ENCODE peak calls at places on chromosome 1, in nine cellular contexts. One of them, this sample, is unnamed.

GRCh38 chr1:238783633-238784032 is 602.7 kb upstream of the CHRM3 start:
- DNase-seq in T-helper 17 cell: no peak
- DNase-seq in neural progenitor cell: no peak
- DNase-seq in upper lobe of right lung: no peak
- DNase-seq in CD4-positive, alpha-beta memory T cell: no peak
- DNase-seq in IMR-90: no peak
- DNase-seq in PC-9: no peak
- DNase-seq in Peyer's patch: no peak
- DNase-seq in spleen: no peak
- DNase-seq in this sample: no peak

GRCh38 chr1:45326627-45327591 is at the start of gene HPDL:
- DNase-seq in IMR-90: peak; percentile 27
- DNase-seq in neural progenitor cell: peak; percentile 77
- DNase-seq in Peyer's patch: peak; percentile 74
- DNase-seq in T-helper 17 cell: no peak
- DNase-seq in spleen: peak; percentile 89
- DNase-seq in CD4-positive, alpha-beta memory T cell: peak; percentile 41
- DNase-seq in upper lobe of right lung: peak; percentile 80
- DNase-seq in PC-9: no peak
- DNase-seq in this sample: peak; percentile 43

GRCh38 chr1:113567427-113567826 is 177.1 kb downstream of the MAGI3 start:
- DNase-seq in upper lobe of right lung: no peak
- DNase-seq in neural progenitor cell: no peak
- DNase-seq in T-helper 17 cell: no peak
- DNase-seq in Peyer's patch: no peak
- DNase-seq in PC-9: no peak
- DNase-seq in CD4-positive, alpha-beta memory T cell: no peak
- DNase-seq in IMR-90: no peak
- DNase-seq in spleen: no peak
- DNase-seq in this sample: no peak

GRCh38 chr1:232477728-232478127 is 152.2 kb downstream of the SIPA1L2 start:
- DNase-seq in spleen: no peak
- DNase-seq in Peyer's patch: no peak
- DNase-seq in PC-9: peak; percentile 91
- DNase-seq in neural progenitor cell: peak; percentile 34
- DNase-seq in IMR-90: peak; percentile 98
- DNase-seq in CD4-positive, alpha-beta memory T cell: no peak
- DNase-seq in upper lobe of right lung: no peak
- DNase-seq in T-helper 17 cell: no peak
- DNase-seq in this sample: no peak

GRCh38 chr1:86224651-86225050 is 68.1 kb upstream of the COL24A1 start:
- DNase-seq in IMR-90: no peak
- DNase-seq in spleen: no peak
- DNase-seq in neural progenitor cell: no peak
- DNase-seq in CD4-positive, alpha-beta memory T cell: no peak
- DNase-seq in T-helper 17 cell: no peak
- DNase-seq in upper lobe of right lung: no peak
- DNase-seq in Peyer's patch: no peak
- DNase-seq in PC-9: no peak
- DNase-seq in this sample: no peak

GRCh38 chr1:231357831-231358354 is 19.8 kb downstream of the SPRTN start:
- DNase-seq in PC-9: peak; percentile 71
- DNase-seq in neural progenitor cell: peak; percentile 73
- DNase-seq in IMR-90: peak; percentile 79
- DNase-seq in CD4-positive, alpha-beta memory T cell: peak; percentile 58
- DNase-seq in T-helper 17 cell: no peak
- DNase-seq in upper lobe of right lung: no peak
- DNase-seq in spleen: no peak
- DNase-seq in Peyer's patch: no peak
- DNase-seq in this sample: peak; percentile 35

GRCh38 chr1:23171181-23171755 is 2.6 kb upstream of the LUZP1 start:
- DNase-seq in neural progenitor cell: no peak
- DNase-seq in spleen: no peak
- DNase-seq in T-helper 17 cell: no peak
- DNase-seq in IMR-90: no peak
- DNase-seq in upper lobe of right lung: no peak
- DNase-seq in PC-9: no peak
- DNase-seq in Peyer's patch: no peak
- DNase-seq in CD4-positive, alpha-beta memory T cell: no peak
- DNase-seq in this sample: no peak

GRCh38 chr1:244053831-244054230 is 2.7 kb downstream of the ZBTB18 start:
- DNase-seq in PC-9: no peak
- DNase-seq in Peyer's patch: peak; percentile 27
- DNase-seq in neural progenitor cell: no peak
- DNase-seq in CD4-positive, alpha-beta memory T cell: no peak
- DNase-seq in T-helper 17 cell: no peak
- DNase-seq in spleen: no peak
- DNase-seq in upper lobe of right lung: no peak
- DNase-seq in IMR-90: no peak
- DNase-seq in this sample: no peak

GRCh38 chr1:43441166-43441893 is 12.4 kb downstream of the HYI start:
- DNase-seq in Peyer's patch: no peak
- DNase-seq in upper lobe of right lung: no peak
- DNase-seq in PC-9: no peak
- DNase-seq in CD4-positive, alpha-beta memory T cell: no peak
- DNase-seq in IMR-90: no peak
- DNase-seq in T-helper 17 cell: no peak
- DNase-seq in spleen: peak; percentile 37
- DNase-seq in neural progenitor cell: no peak
- DNase-seq in this sample: no peak

DNA sequence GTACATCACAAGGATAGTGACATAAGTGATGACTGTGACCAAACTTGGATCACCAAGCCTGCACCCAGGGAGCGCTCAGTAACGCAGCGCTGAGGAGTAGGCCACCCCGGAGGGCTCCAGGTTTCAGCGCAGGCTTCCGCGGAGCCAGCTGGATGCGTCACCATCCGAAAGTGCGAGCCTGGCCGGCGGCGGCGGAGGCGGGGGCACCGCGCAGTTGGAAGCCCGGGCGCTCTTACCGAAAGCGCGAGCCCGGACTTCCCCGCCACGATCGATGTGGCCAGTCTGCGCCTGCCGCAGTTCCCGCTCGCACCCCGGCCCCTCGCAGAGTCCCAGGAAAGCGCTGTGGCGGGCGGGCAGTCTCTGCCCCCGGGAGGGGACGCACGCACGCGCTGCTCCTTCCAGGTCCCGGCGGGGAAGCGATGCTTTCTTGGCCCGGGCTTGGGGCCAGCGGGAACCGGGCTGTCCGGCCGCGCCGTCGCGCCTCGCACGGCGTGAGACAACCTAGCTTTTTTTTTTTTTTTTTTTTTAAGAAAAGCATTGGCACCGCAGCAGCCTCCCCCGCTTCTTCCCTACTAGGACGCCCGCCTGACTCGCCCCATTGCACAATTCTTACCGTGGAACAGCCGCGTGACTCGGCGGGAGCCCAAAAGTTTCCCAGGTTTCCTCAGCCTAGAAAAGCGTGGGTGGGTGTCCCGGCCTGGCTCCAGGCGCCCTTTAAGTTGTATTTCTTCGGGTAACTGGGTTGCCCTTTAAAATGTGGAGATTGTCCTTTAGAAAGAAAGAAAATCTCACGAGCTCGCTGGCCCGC is 36.4 kb upstream of the JAK1 start:
- DNase-seq in upper lobe of right lung: peak; percentile 95
- DNase-seq in IMR-90: peak; percentile 79
- DNase-seq in CD4-positive, alpha-beta memory T cell: peak; percentile 72
- DNase-seq in Peyer's patch: peak; percentile 77
- DNase-seq in PC-9: peak; percentile 68
- DNase-seq in spleen: peak; percentile 91
- DNase-seq in neural progenitor cell: peak; percentile 87
- DNase-seq in T-helper 17 cell: peak; percentile 61
- DNase-seq in this sample: peak; percentile 86
- H3K9me3 ChIP-seq in upper lobe of right lung: peaks cover 3% of the 10 kb centered on the region
- H3K9me3 ChIP-seq in IMR-90: no peaks in the 10 kb centered on the region
- H3K9me3 ChIP-seq in CD4-positive, alpha-beta memory T cell: no peaks in the 10 kb centered on the region
- H3K9me3 ChIP-seq in Peyer's patch: no peaks in the 10 kb centered on the region
- H3K9me3 ChIP-seq in PC-9: no peaks in the 10 kb centered on the region
- H3K9me3 ChIP-seq in spleen: no peaks in the 10 kb centered on the region
- H3K9me3 ChIP-seq in neural progenitor cell: no peaks in the 10 kb centered on the region
- H3K9me3 ChIP-seq in T-helper 17 cell: no peaks in the 10 kb centered on the region
- H3K9me3 ChIP-seq in this sample: no peaks in the 10 kb centered on the region

GRCh38 chr1:13623021-13623637 is 39.5 kb downstream of the PDPN start:
- DNase-seq in neural progenitor cell: no peak
- DNase-seq in T-helper 17 cell: no peak
- DNase-seq in upper lobe of right lung: no peak
- DNase-seq in spleen: no peak
- DNase-seq in IMR-90: no peak
- DNase-seq in PC-9: no peak
- DNase-seq in CD4-positive, alpha-beta memory T cell: no peak
- DNase-seq in Peyer's patch: no peak
- DNase-seq in this sample: no peak

GRCh38 chr1:13628218-13628617 is 44.6 kb downstream of the PDPN start:
- DNase-seq in CD4-positive, alpha-beta memory T cell: no peak
- DNase-seq in upper lobe of right lung: no peak
- DNase-seq in spleen: no peak
- DNase-seq in neural progenitor cell: no peak
- DNase-seq in IMR-90: no peak
- DNase-seq in PC-9: no peak
- DNase-seq in T-helper 17 cell: no peak
- DNase-seq in Peyer's patch: no peak
- DNase-seq in this sample: no peak

GRCh38 chr1:13627128-13627527 is 43.5 kb downstream of the PDPN start:
- DNase-seq in upper lobe of right lung: no peak
- DNase-seq in PC-9: no peak
- DNase-seq in IMR-90: no peak
- DNase-seq in Peyer's patch: no peak
- DNase-seq in spleen: no peak
- DNase-seq in neural progenitor cell: no peak
- DNase-seq in T-helper 17 cell: no peak
- DNase-seq in CD4-positive, alpha-beta memory T cell: no peak
- DNase-seq in this sample: no peak

GRCh38 chr1:13624526-13624925 is 40.9 kb downstream of the PDPN start:
- DNase-seq in Peyer's patch: no peak
- DNase-seq in T-helper 17 cell: no peak
- DNase-seq in neural progenitor cell: no peak
- DNase-seq in PC-9: no peak
- DNase-seq in IMR-90: no peak
- DNase-seq in CD4-positive, alpha-beta memory T cell: no peak
- DNase-seq in spleen: no peak
- DNase-seq in upper lobe of right lung: no peak
- DNase-seq in this sample: no peak

DNA sequence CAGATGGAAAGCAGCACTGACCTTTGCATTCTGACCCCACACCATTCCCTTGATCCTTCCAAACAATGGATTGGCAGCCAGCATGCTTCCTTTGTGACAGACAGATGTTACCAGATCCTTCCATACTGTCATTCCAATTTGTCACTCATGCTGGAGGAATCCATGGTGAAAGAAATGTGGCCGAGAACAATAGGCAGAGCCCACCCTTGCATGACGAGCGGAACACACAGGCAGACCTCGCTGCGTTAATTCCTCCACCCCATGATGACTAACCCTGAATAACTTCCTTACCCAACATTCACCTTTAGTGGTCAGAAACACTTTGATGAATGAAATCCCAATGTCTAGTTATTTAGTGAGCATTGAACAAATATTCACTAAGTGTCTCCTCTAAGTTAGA is 45.1 kb downstream of the PDPN start:
- DNase-seq in Peyer's patch: no peak
- DNase-seq in upper lobe of right lung: no peak
- DNase-seq in IMR-90: no peak
- DNase-seq in T-helper 17 cell: no peak
- DNase-seq in spleen: no peak
- DNase-seq in neural progenitor cell: peak; percentile 26
- DNase-seq in CD4-positive, alpha-beta memory T cell: no peak
- DNase-seq in PC-9: no peak
- DNase-seq in this sample: no peak
- H3K9me3 ChIP-seq in Peyer's patch: no peaks in the 10 kb centered on the region
- H3K9me3 ChIP-seq in upper lobe of right lung: no peaks in the 10 kb centered on the region
- H3K9me3 ChIP-seq in IMR-90: peaks cover 21% of the 10 kb centered on the region
- H3K9me3 ChIP-seq in T-helper 17 cell: no peaks in the 10 kb centered on the region
- H3K9me3 ChIP-seq in spleen: no peaks in the 10 kb centered on the region
- H3K9me3 ChIP-seq in neural progenitor cell: no peaks in the 10 kb centered on the region
- H3K9me3 ChIP-seq in CD4-positive, alpha-beta memory T cell: no peaks in the 10 kb centered on the region
- H3K9me3 ChIP-seq in PC-9: no peaks in the 10 kb centered on the region
- H3K9me3 ChIP-seq in this sample: no peaks in the 10 kb centered on the region

DNA sequence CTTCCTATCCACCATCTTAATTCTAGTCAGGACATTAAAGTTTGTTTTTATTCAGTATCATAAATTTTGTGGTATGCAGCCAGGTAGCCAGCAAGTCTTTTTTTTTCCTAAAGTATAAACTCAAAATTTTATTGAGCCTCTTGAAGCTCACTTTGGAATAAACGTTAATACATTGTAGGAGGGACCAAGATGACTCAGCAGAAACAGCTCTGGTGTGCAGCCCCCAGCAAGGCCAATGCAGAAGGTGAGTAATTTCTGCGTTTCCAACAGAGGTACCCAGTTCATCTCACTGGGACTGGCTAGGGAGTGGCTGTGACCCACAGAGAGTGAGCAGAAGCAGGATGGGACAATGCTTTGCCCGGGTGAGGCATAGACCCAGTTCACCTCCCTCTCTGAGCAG is 9.7 kb upstream of the OR2M3 start:
- DNase-seq in Peyer's patch: no peak
- DNase-seq in spleen: no peak
- DNase-seq in CD4-positive, alpha-beta memory T cell: no peak
- DNase-seq in upper lobe of right lung: no peak
- DNase-seq in IMR-90: no peak
- DNase-seq in T-helper 17 cell: no peak
- DNase-seq in PC-9: no peak
- DNase-seq in neural progenitor cell: no peak
- DNase-seq in this sample: no peak
- H3K9me3 ChIP-seq in Peyer's patch: no peaks in the 10 kb centered on the region
- H3K9me3 ChIP-seq in spleen: no peaks in the 10 kb centered on the region
- H3K9me3 ChIP-seq in CD4-positive, alpha-beta memory T cell: no peaks in the 10 kb centered on the region
- H3K9me3 ChIP-seq in upper lobe of right lung: no peaks in the 10 kb centered on the region
- H3K9me3 ChIP-seq in IMR-90: peaks cover 16% of the 10 kb centered on the region
- H3K9me3 ChIP-seq in T-helper 17 cell: no peaks in the 10 kb centered on the region
- H3K9me3 ChIP-seq in PC-9: no peaks in the 10 kb centered on the region
- H3K9me3 ChIP-seq in neural progenitor cell: peaks cover 27% of the 10 kb centered on the region
- H3K9me3 ChIP-seq in this sample: no peaks in the 10 kb centered on the region

GRCh38 chr1:103267893-103268292 is 159.6 kb upstream of the COL11A1 start:
- DNase-seq in Peyer's patch: no peak
- DNase-seq in T-helper 17 cell: no peak
- DNase-seq in IMR-90: no peak
- DNase-seq in neural progenitor cell: peak; percentile 7
- DNase-seq in PC-9: no peak
- DNase-seq in CD4-positive, alpha-beta memory T cell: no peak
- DNase-seq in spleen: no peak
- DNase-seq in upper lobe of right lung: no peak
- DNase-seq in this sample: no peak

GRCh38 chr1:103274886-103275285 is 166.6 kb upstream of the COL11A1 start:
- DNase-seq in IMR-90: no peak
- DNase-seq in spleen: no peak
- DNase-seq in neural progenitor cell: no peak
- DNase-seq in Peyer's patch: no peak
- DNase-seq in T-helper 17 cell: no peak
- DNase-seq in upper lobe of right lung: no peak
- DNase-seq in PC-9: no peak
- DNase-seq in CD4-positive, alpha-beta memory T cell: no peak
- DNase-seq in this sample: no peak

GRCh38 chr1:103275725-103276124 is 167.4 kb upstream of the COL11A1 start:
- DNase-seq in spleen: no peak
- DNase-seq in upper lobe of right lung: no peak
- DNase-seq in Peyer's patch: no peak
- DNase-seq in neural progenitor cell: peak; percentile 13
- DNase-seq in CD4-positive, alpha-beta memory T cell: no peak
- DNase-seq in IMR-90: no peak
- DNase-seq in PC-9: no peak
- DNase-seq in T-helper 17 cell: no peak
- DNase-seq in this sample: no peak

GRCh38 chr1:103267271-103267670 is 158.9 kb upstream of the COL11A1 start:
- DNase-seq in IMR-90: peak; percentile 47
- DNase-seq in CD4-positive, alpha-beta memory T cell: no peak
- DNase-seq in neural progenitor cell: no peak
- DNase-seq in upper lobe of right lung: no peak
- DNase-seq in T-helper 17 cell: no peak
- DNase-seq in spleen: no peak
- DNase-seq in PC-9: no peak
- DNase-seq in Peyer's patch: no peak
- DNase-seq in this sample: no peak

GRCh38 chr1:103273106-103273505 is 164.8 kb upstream of the COL11A1 start:
- DNase-seq in PC-9: no peak
- DNase-seq in T-helper 17 cell: no peak
- DNase-seq in spleen: no peak
- DNase-seq in neural progenitor cell: no peak
- DNase-seq in CD4-positive, alpha-beta memory T cell: no peak
- DNase-seq in upper lobe of right lung: no peak
- DNase-seq in Peyer's patch: no peak
- DNase-seq in IMR-90: no peak
- DNase-seq in this sample: no peak
- H3K9me3 ChIP-seq in PC-9: no peaks in the 10 kb centered on the region
- H3K9me3 ChIP-seq in T-helper 17 cell: no peaks in the 10 kb centered on the region
- H3K9me3 ChIP-seq in spleen: no peaks in the 10 kb centered on the region
- H3K9me3 ChIP-seq in neural progenitor cell: no peaks in the 10 kb centered on the region
- H3K9me3 ChIP-seq in CD4-positive, alpha-beta memory T cell: no peaks in the 10 kb centered on the region
- H3K9me3 ChIP-seq in upper lobe of right lung: no peaks in the 10 kb centered on the region
- H3K9me3 ChIP-seq in Peyer's patch: no peaks in the 10 kb centered on the region
- H3K9me3 ChIP-seq in IMR-90: no peaks in the 10 kb centered on the region
- H3K9me3 ChIP-seq in this sample: no peaks in the 10 kb centered on the region

This sample was measured in CD8-positive, alpha-beta T cell.